ENCODE peak calls at places on chromosomes 2 and 18, in six cellular contexts. M is HCT116, P is SK-N-SH, N is OCI-LY7, R is PC-3, H is GM23338. V is an unnamed sample.

GRCh38 chr18:63831080-63831788 is 56.0 kb downstream of the SERPINB7 start:
- DNase-seq in M (no peak), P (no peak), N (no peak), R (peak), H (no peak), V (peak)

GRCh38 chr18:55031979-55032378 is 72.7 kb upstream of the CCDC68 start:
- DNase-seq in M (no peak), P (no peak), N (no peak), R (no peak), H (no peak), V (no peak)

GRCh38 chr2:21047161-21048009 is 3.5 kb upstream of the APOB start:
- DNase-seq in M (no peak), P (peak), N (no peak), R (no peak), H (peak), V (no peak)

GRCh38 chr2:96927420-96928171 is 57.7 kb upstream of the SEMA4C start:
- DNase-seq in M (no peak), P (no peak), N (no peak), R (peak), H (no peak), V (peak)

GRCh38 chr2:157789933-157790511 is 86.1 kb downstream of the ACVR1 start:
- DNase-seq in M (no peak), P (no peak), N (no peak), R (no peak), H (no peak), V (no peak)

GRCh38 chr18:26992920-26993319 is 127.4 kb upstream of the AQP4 start:
- DNase-seq in M (no peak), P (no peak), N (no peak), R (no peak), H (no peak), V (no peak)

GRCh38 chr18:79400091-79400590 is 4.4 kb downstream of the NFATC1 start:
- DNase-seq in M (no peak), P (no peak), N (peak), R (peak), H (no peak), V (peak)

GRCh38 chr18:46243095-46243494 is 138.9 kb downstream of the HAUS1 start:
- DNase-seq in M (no peak), P (no peak), N (no peak), R (no peak), H (no peak), V (peak)

GRCh38 chr18:54585743-54586142 is 5.3 kb upstream of the DYNAP start:
- DNase-seq in M (no peak), P (no peak), N (no peak), R (no peak), H (no peak), V (no peak)

GRCh38 chr18:59056706-59057492 is 82.8 kb upstream of the SEC11C start:
- DNase-seq in M (peak), P (peak), N (peak), R (peak), H (peak), V (peak)

GRCh38 chr2:101770672-101771071 is 73.2 kb downstream of the MAP4K4 start:
- DNase-seq in M (peak), P (peak), N (peak), R (peak), H (peak), V (peak)

GRCh38 chr18:35526476-35527120 is 28.8 kb upstream of the INO80C start:
- DNase-seq in M (no peak), P (no peak), N (no peak), R (no peak), H (peak), V (peak)

GRCh38 chr2:67309281-67309680 is 87.9 kb upstream of the ETAA1 start:
- DNase-seq in M (no peak), P (no peak), N (no peak), R (peak), H (no peak), V (peak)

GRCh38 chr2:196330645-196331044 is 159.3 kb upstream of the STK17B start:
- DNase-seq in M (no peak), P (no peak), N (no peak), R (peak), H (no peak), V (no peak)

GRCh38 chr18:46199515-46200147 is 95.4 kb downstream of the HAUS1 start:
- DNase-seq in M (peak), P (no peak), N (no peak), R (peak), H (peak), V (peak)

GRCh38 chr2:105926960-105927678 is 182.4 kb downstream of the NCK2 start:
- DNase-seq in M (no peak), P (no peak), N (peak), R (peak), H (no peak), V (no peak)

GRCh38 chr2:155368934-155369333 is 670.4 kb downstream of the KCNJ3 start:
- DNase-seq in M (peak), P (no peak), N (peak), R (peak), H (peak), V (peak)

GRCh38 chr2:54052825-54053718 is 62.3 kb upstream of the ACYP2 start:
- DNase-seq in M (no peak), P (no peak), N (peak), R (peak), H (peak), V (peak)

GRCh38 chr18:60980422-60981005 is 352.7 kb upstream of the CDH20 start:
- DNase-seq in M (no peak), P (no peak), N (no peak), R (no peak), H (peak), V (no peak)

GRCh38 chr2:47457268-47457667 is 54.3 kb downstream of the MSH2 start:
- DNase-seq in M (no peak), P (no peak), N (no peak), R (no peak), H (no peak), V (no peak)

GRCh38 chr2:86036790-86037138 is 68.9 kb downstream of the POLR1A start:
- DNase-seq in M (no peak), P (no peak), N (no peak), R (no peak), H (no peak), V (no peak)

GRCh38 chr18:48640566-48641270 is 101.9 kb downstream of the CTIF start:
- DNase-seq in M (no peak), P (no peak), N (no peak), R (no peak), H (no peak), V (peak)

GRCh38 chr2:50953021-50953420 is 78.9 kb downstream of the NRXN1 start:
- DNase-seq in M (peak), P (no peak), N (no peak), R (peak), H (no peak), V (peak)

GRCh38 chr2:30511122-30512083 is 64.4 kb downstream of the LCLAT1 start:
- DNase-seq in M (peak), P (peak), N (no peak), R (peak), H (peak), V (peak)

GRCh38 chr18:67456691-67457090 is 59.8 kb downstream of the DSEL start:
- DNase-seq in M (no peak), P (no peak), N (no peak), R (no peak), H (peak), V (peak)

GRCh38 chr2:71888741-71889445 is 258.8 kb downstream of the CYP26B1 start:
- DNase-seq in M (no peak), P (no peak), N (no peak), R (peak), H (no peak), V (peak)

GRCh38 chr2:20065885-20066602 is 14.6 kb upstream of the LAPTM4A start:
- DNase-seq in M (no peak), P (peak), N (no peak), R (peak), H (no peak), V (peak)

GRCh38 chr2:189548686-189549439 is 31.7 kb downstream of the SLC40A1 start:
- DNase-seq in M (no peak), P (no peak), N (no peak), R (peak), H (no peak), V (no peak)

GRCh38 chr18:2923464-2923863 is 76.7 kb downstream of the EMILIN2 start:
- DNase-seq in M (no peak), P (no peak), N (no peak), R (peak), H (no peak), V (no peak)

GRCh38 chr2:223051580-223052375 is at the start of gene KCNE4:
- DNase-seq in M (no peak), P (no peak), N (no peak), R (peak), H (peak), V (peak)

GRCh38 chr2:1930376-1930775 is 186.1 kb upstream of the PXDN start:
- DNase-seq in M (no peak), P (no peak), N (no peak), R (no peak), H (no peak), V (no peak)

DNA sequence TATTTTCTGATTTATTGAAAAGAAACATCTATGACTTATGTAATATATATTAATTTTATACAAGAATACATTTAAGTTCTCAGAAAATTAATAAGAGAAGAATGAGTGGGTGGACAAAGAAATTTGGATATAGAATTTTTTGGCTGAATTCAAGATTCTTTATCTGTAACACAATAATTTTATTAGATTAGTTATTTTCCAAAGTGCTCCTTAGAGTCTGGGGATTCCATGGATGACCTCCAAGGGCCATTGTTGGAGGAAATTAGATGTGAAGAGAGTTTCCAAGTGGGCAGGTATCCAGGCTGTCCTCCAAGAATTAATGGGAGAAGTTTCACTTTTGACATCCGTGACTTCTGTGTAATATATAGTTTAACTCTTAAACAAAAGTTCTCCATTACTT is 16.7 kb upstream of the CCDC102B start:
- DNase-seq in M (no peak), P (no peak), N (no peak), R (no peak), H (no peak), V (no peak)
- H2AFZ ChIP-seq in M (no peak), P (no peak), N (no peak), R (no peak), H (no peak), V (no peak)

GRCh38 chr2:218806346-218806978 is 24.5 kb downstream of the CYP27A1 start:
- DNase-seq in M (no peak), P (no peak), N (no peak), R (peak), H (peak), V (peak)
- TF ChIP-seq EZH2phosphoT487 in M (no peak), P (no peak), N (no peak), R (no peak), H (no peak), V (peak)

GRCh38 chr18:76419811-76420210 is 75.2 kb downstream of the ZNF516 start:
- DNase-seq in M (no peak), P (no peak), N (no peak), R (no peak), H (no peak), V (no peak)
- H2AFZ ChIP-seq in M (no peak), P (no peak), N (no peak), R (no peak), H (no peak), V (no peak)

DNA sequence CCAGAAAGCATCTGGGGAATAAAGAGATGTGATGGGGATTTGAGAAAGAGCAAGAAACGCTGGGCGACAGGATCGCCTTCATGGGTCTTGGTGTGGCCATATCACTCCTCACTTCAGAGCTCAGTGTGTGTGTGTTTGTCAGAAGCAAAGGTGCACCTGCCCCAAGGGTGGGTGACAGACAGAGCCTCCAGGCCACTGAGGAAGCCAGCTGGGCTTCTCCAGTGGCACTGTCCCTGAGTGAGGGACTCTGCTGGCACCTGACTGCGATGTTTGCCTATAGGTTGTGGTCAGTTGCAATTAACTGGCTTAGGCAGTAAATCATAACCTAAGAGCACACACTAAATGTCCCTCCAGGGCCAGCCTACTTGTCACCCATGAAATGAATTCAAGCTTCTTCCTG is 23.5 kb upstream of the GNAL start:
- DNase-seq in M (no peak), P (no peak), N (no peak), R (no peak), H (no peak), V (no peak)
- TF ChIP-seq EZH2phosphoT487 in M (no peak), P (no peak), N (no peak), R (no peak), H (no peak), V (no peak)

GRCh38 chr2:23628926-23629325 is 243.9 kb downstream of the KLHL29 start:
- DNase-seq in M (no peak), P (no peak), N (no peak), R (no peak), H (peak), V (no peak)

GRCh38 chr2:23630961-23631360 is 246.0 kb downstream of the KLHL29 start:
- DNase-seq in M (no peak), P (no peak), N (no peak), R (no peak), H (no peak), V (no peak)

GRCh38 chr2:23631391-23631790 is 246.4 kb downstream of the KLHL29 start:
- DNase-seq in M (no peak), P (no peak), N (no peak), R (no peak), H (no peak), V (no peak)

GRCh38 chr2:23629417-23630110 is 244.6 kb downstream of the KLHL29 start:
- DNase-seq in M (no peak), P (peak), N (no peak), R (no peak), H (no peak), V (no peak)

DNA sequence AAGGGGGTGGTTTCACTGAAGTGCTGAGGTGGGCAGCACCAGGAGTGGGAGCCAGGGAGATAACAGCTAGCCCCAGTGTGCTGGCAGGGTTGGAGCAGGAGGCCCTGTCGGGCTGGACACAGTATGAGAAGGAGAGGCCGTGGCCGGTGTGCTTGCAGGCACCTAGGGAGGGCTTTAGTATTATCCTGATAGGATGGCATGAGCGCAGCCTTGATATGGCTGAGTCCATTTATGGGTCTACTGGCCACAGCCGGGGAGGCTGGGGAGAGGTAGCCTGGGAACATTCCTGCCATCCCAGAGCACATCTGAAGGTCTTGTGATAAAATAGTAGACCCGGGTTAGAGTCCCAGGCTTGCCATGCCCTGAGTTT is 245.1 kb downstream of the KLHL29 start:
- DNase-seq in M (no peak), P (no peak), N (no peak), R (no peak), H (no peak), V (no peak)
- H2AFZ ChIP-seq in M (no peak), P (no peak), N (no peak), R (no peak), H (no peak), V (no peak)

DNA sequence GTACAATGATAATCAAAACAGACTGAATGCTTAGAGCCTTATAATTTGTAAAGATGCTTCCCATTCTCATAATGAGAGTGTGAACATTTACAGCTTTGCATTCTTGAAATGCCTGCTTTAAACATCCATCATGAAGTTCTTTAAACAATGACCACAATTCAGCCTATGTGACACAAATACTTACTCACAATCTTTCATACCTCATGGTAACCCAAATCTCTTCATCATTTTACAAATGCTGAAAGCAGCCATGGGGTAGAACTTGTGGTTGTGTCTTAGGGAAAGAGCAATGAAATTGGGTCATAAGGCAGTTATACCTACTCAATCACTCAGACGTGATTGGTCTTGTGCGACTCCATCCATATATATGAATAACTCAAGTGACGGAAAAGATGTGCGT is 140.7 kb downstream of the RND3 start:
- DNase-seq in M (no peak), P (no peak), N (no peak), R (no peak), H (no peak), V (no peak)
- TF ChIP-seq EZH2phosphoT487 in M (no peak), P (no peak), N (no peak), R (no peak), H (no peak), V (no peak)

GRCh38 chr2:65379168-65379672 is 53.2 kb downstream of the SPRED2 start:
- DNase-seq in M (no peak), P (no peak), N (no peak), R (no peak), H (no peak), V (no peak)

GRCh38 chr2:65375723-65376122 is 56.7 kb downstream of the SPRED2 start:
- DNase-seq in M (no peak), P (no peak), N (no peak), R (no peak), H (no peak), V (no peak)

GRCh38 chr2:65379721-65380171 is 52.7 kb downstream of the SPRED2 start:
- DNase-seq in M (no peak), P (no peak), N (no peak), R (peak), H (no peak), V (no peak)

GRCh38 chr2:65378308-65378689 is 54.1 kb downstream of the SPRED2 start:
- DNase-seq in M (no peak), P (no peak), N (no peak), R (no peak), H (no peak), V (no peak)

DNA sequence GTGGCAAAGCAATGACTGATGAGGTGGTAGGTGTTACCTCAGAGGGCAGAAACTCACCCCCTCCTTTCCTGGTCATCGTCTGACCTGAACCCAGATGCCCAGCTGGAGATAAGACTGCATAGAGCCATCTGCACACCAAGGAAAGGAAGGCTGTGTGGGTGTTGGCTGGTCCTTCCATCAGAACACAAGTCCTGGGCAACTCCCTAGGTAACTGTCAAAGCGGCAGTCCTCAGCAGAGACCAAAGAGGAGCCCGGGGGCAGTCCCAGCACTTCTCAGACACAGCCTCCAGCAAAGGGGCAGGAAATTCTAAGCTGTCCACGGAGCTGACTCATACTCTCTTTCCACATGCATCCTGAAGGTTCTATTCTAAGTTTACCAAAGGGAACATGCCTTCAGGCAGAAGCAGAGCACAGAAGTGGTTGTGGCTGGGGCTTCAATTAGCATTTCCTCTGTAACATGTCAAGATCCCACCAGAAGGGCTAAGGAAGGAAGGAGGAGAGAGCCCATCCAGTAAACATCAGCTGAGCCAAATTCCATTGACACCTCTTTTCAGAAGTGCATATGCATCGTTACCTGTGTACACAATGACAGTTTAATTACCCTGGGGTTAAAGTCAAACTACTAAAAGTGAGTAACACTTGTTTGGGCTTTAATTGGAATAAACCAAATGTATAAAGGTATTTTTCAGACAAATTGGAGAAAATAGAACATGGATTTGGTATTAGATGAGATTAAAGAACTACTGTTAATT is 54.7 kb downstream of the SPRED2 start:
- DNase-seq in M (no peak), P (no peak), N (no peak), R (peak), H (peak), V (peak)
- H2AFZ ChIP-seq in M (no peak), P (no peak), N (no peak), R (no peak), H (no peak), V (no peak)

V was measured in GM23248.